ENCODE peak calls at places on chromosomes 12 and 14, in five cellular contexts. M is occipital lobe; W is activated CD4-positive, CD25-positive, alpha-beta regulatory T cell; L is GM18507; U is HuH-7. S is an unnamed sample.

GRCh38 chr14:81246561-81247270 is 26.0 kb upstream of the GTF2A1 start:
- DNase-seq in M (no peak), W (no peak), L (no peak), U (no peak), S (no peak)

GRCh38 chr12:52053570-52054209 is 2.4 kb downstream of the NR4A1 start:
- DNase-seq in M (no peak), W (no peak), L (no peak), U (no peak), S (peak; percentile 61)

GRCh38 chr12:108633534-108634224 is at the start of gene SELPLG:
- DNase-seq in M (no peak), W (peak; percentile 56), L (peak; percentile 75), U (no peak), S (peak; percentile 65)

GRCh38 chr12:3752096-3752709 is 706 bp downstream of the CRACR2A start:
- DNase-seq in M (no peak), W (peak; percentile 10), L (peak; percentile 70), U (no peak), S (peak; percentile 27)

GRCh38 chr12:95774311-95775045 is 16.1 kb downstream of the NTN4 start:
- DNase-seq in M (no peak), W (no peak), L (no peak), U (no peak), S (no peak)

GRCh38 chr14:59283380-59283779 is 94.9 kb downstream of the DAAM1 start:
- DNase-seq in M (no peak), W (no peak), L (no peak), U (peak; percentile 19), S (no peak)

GRCh38 chr12:106978035-106978800 is 8.7 kb downstream of the MTERF2 start:
- DNase-seq in M (peak; percentile 25), W (no peak), L (no peak), U (no peak), S (no peak)

GRCh38 chr12:2341871-2342270 is 289.1 kb downstream of the CACNA1C start:
- DNase-seq in M (no peak), W (no peak), L (no peak), U (no peak), S (no peak)

GRCh38 chr12:49973361-49973830 is 649 bp downstream of the AQP6 start:
- DNase-seq in M (no peak), W (no peak), L (no peak), U (no peak), S (no peak)

GRCh38 chr12:116879509-116880212 is 1.6 kb downstream of the HRK start:
- DNase-seq in M (no peak), W (no peak), L (no peak), U (no peak), S (no peak)

GRCh38 chr12:25313591-25313990 is 62.9 kb upstream of the KRAS start:
- DNase-seq in M (no peak), W (no peak), L (no peak), U (no peak), S (no peak)

GRCh38 chr14:26021759-26022158 is 576.1 kb downstream of the NOVA1 start:
- DNase-seq in M (no peak), W (no peak), L (no peak), U (no peak), S (no peak)

GRCh38 chr14:35355981-35356839 is 48.3 kb downstream of the NFKBIA start:
- DNase-seq in M (no peak), W (no peak), L (no peak), U (peak; percentile 49), S (no peak)

GRCh38 chr14:74324945-74325361 is 22.2 kb upstream of the ABCD4 start:
- DNase-seq in M (no peak), W (no peak), L (no peak), U (peak; percentile 57), S (no peak)

GRCh38 chr14:65472189-65472588 is 59.7 kb downstream of the FUT8 start:
- DNase-seq in M (no peak), W (no peak), L (no peak), U (no peak), S (no peak)

S was measured in activated CD4-positive, alpha-beta T cell treated with anti-CD3 and anti-CD28 coated beads for 1 hour.